ENCODE peak calls at places on chromosome 22, in six cellular contexts. P is fibroblast of lung, V is HepG2, H is uterus, T is stomach, W is neuronal stem cell. I is an unnamed sample.

GRCh38 chr22:37173709-37174108 is 14.3 kb downstream of the C1QTNF6 start:
- DNase-seq in T (no peak), W (no peak), V (no peak), P (no peak), H (peak; percentile 31), I (peak; percentile 81)

GRCh38 chr22:44154431-44154942 is 26.2 kb upstream of the PARVG start:
- DNase-seq in V (no peak), P (peak; percentile 92), W (no peak), T (no peak), H (no peak), I (peak; percentile 32)

GRCh38 chr22:25488244-25489020 is 76.0 kb upstream of the GRK3 start:
- DNase-seq in T (peak; percentile 86), H (peak; percentile 56), P (peak; percentile 88), V (peak; percentile 52), W (no peak), I (peak; percentile 72)

GRCh38 chr22:33568934-33569496 is 351.3 kb downstream of the LARGE1 start:
- DNase-seq in W (no peak), H (no peak), V (no peak), P (no peak), T (no peak), I (no peak)

GRCh38 chr22:27780161-27780575 is 21.4 kb downstream of the MN1 start:
- DNase-seq in H (no peak), W (no peak), P (peak; percentile 76), V (no peak), T (no peak), I (peak; percentile 83)

GRCh38 chr22:31089101-31090100 is 8.3 kb downstream of the SMTN start:
- DNase-seq in V (no peak), P (no peak), T (peak; percentile 54), W (no peak), H (peak; percentile 73), I (peak; percentile 41)

GRCh38 chr22:17706451-17706900 is 67.8 kb downstream of the BID start:
- DNase-seq in V (peak; percentile 36), H (no peak), P (peak; percentile 94), W (no peak), T (peak; percentile 28), I (peak; percentile 92)

GRCh38 chr22:28904211-28904808 is 20.9 kb downstream of the ZNRF3 start:
- DNase-seq in T (no peak), P (peak; percentile 76), H (no peak), W (no peak), V (no peak), I (no peak)

GRCh38 chr22:48589901-48590300 is 1237.8 kb downstream of the BRD1 start:
- DNase-seq in T (no peak), P (no peak), W (no peak), V (no peak), H (no peak), I (no peak)

GRCh38 chr22:30308518-30309230 is 18.1 kb downstream of the TBC1D10A start:
- DNase-seq in V (no peak), H (no peak), P (peak; percentile 81), T (no peak), W (no peak), I (no peak)

GRCh38 chr22:36258750-36259619 is 6.1 kb downstream of the APOL1 start:
- DNase-seq in H (peak; percentile 50), P (peak; percentile 53), W (peak; percentile 74), T (no peak), V (no peak), I (peak; percentile 77)

GRCh38 chr22:35736701-35737100 is 19.0 kb downstream of the APOL5 start:
- DNase-seq in V (no peak), T (no peak), P (no peak), H (no peak), W (no peak), I (no peak)

GRCh38 chr22:41687901-41688364 is 734 bp downstream of the SNU13 start:
- DNase-seq in V (no peak), T (no peak), H (no peak), W (no peak), P (peak; percentile 22), I (peak; percentile 28)

GRCh38 chr22:32175751-32176644 is 16.9 kb upstream of the C22orf42 start:
- DNase-seq in P (no peak), V (no peak), H (no peak), T (no peak), W (peak; percentile 44), I (no peak)

GRCh38 chr22:41401781-41402648 is 20.3 kb downstream of the TEF start:
- DNase-seq in P (peak; percentile 35), V (peak; percentile 70), T (peak; percentile 95), W (no peak), H (peak; percentile 60), I (peak; percentile 38)

GRCh38 chr22:28674121-28674563 is 5.5 kb downstream of the TTC28 start:
- DNase-seq in V (no peak), T (no peak), W (no peak), H (no peak), P (peak; percentile 72), I (peak; percentile 64)

GRCh38 chr22:32950366-32950765 is 107.8 kb downstream of the SYN3 start:
- DNase-seq in V (no peak), H (no peak), P (no peak), W (no peak), T (no peak), I (no peak)

GRCh38 chr22:31857247-31857646 is 87.1 kb upstream of the YWHAH start:
- DNase-seq in V (no peak), T (no peak), W (peak; percentile 65), H (no peak), P (no peak), I (no peak)

GRCh38 chr22:38271927-38272372 is 860 bp downstream of the TMEM184B start:
- DNase-seq in W (no peak), P (no peak), H (no peak), V (no peak), T (peak; percentile 71), I (no peak)

DNA sequence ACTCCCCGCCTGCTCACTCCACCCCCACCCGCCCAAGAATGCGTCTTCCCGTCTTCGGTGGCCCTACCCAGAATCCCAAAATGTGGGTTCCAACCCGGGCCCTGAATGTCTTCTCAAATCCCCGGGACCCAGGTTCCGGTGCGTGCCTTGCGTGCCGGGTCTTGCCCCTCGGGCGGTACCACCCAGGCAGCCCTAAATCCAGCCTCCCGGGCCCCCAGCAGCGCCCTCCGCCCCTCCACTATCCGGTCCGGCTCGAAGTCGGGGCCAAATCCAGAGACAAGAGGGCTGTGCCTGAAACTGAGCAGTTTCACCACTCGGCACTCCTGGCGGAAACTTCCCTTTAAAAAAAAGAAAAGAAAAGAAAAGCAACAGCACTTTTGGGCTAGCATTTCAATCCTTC is 16.3 kb upstream of the CCT8L2 start:
- DNase-seq in V (no peak), P (no peak), T (no peak), W (no peak), H (no peak), I (no peak)
- H3K4me3 ChIP-seq in V (no peak overlapping the region), P (no peak overlapping the region), T (peak overlapping the region; percentile 19), W (no peak overlapping the region), H (no peak overlapping the region), I (no peak overlapping the region)

GRCh38 chr22:40071720-40072119 is 77.0 kb downstream of the FAM83F start:
- DNase-seq in H (no peak), V (no peak), T (no peak), W (no peak), P (no peak), I (no peak)

GRCh38 chr22:40082184-40082583 is 87.4 kb downstream of the FAM83F start:
- DNase-seq in T (no peak), H (no peak), W (no peak), V (no peak), P (no peak), I (no peak)

GRCh38 chr22:40081662-40082061 is 86.9 kb downstream of the FAM83F start:
- DNase-seq in H (no peak), P (no peak), T (no peak), V (no peak), W (no peak), I (no peak)

GRCh38 chr22:40077646-40078016 is 82.9 kb downstream of the FAM83F start:
- DNase-seq in W (no peak), H (no peak), P (no peak), T (no peak), V (no peak), I (no peak)

DNA sequence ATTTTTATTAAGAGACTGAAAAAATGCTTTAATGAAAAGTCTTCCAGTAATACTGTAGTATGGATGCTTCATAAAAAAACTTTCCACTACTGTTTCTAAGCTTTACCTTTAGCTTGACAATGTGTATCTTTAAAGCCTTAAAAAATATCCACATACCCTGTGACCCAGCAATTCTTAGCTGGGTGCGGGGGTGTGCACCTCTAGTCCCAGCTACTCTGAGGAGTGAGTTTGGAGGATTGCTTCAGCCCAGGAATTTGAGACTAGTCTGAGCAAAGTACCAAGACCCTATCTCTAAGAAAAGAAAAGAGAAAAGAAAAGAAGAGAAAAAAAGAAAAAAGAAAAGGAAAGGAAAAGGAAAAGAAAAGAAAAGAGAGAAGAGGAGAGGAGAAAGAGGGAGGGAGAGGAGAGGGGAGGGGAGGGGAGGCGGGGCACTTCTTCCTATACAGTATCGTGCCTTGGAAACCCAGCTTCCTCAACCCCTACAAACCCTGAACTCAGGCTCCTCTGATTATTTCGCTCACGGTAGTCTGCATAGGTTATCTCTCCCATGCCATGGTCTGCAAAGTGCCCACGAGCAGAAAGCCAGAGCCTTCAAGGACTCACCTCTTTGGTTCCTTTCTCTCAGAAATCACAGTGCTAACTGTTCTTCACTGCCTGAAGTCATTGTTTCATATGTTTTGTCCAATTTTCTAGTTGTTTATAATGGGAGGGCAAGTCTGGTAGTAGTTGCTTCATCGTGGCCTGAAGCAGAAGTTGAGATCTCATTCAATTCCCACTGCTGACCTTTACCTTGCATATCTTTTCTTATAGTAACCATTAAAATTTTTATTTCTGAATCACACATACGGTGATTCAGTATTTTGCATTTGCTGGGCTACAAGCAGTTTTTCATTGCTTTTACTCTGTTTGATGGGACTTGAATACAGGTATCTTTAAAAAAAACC is 82.2 kb downstream of the FAM83F start:
- DNase-seq in T (no peak), P (peak; percentile 21), V (no peak), H (no peak), W (no peak), I (no peak)
- H3K4me3 ChIP-seq in T (no peak overlapping the region), P (no peak overlapping the region), V (no peak overlapping the region), H (no peak overlapping the region), W (no peak overlapping the region), I (no peak overlapping the region)

DNA sequence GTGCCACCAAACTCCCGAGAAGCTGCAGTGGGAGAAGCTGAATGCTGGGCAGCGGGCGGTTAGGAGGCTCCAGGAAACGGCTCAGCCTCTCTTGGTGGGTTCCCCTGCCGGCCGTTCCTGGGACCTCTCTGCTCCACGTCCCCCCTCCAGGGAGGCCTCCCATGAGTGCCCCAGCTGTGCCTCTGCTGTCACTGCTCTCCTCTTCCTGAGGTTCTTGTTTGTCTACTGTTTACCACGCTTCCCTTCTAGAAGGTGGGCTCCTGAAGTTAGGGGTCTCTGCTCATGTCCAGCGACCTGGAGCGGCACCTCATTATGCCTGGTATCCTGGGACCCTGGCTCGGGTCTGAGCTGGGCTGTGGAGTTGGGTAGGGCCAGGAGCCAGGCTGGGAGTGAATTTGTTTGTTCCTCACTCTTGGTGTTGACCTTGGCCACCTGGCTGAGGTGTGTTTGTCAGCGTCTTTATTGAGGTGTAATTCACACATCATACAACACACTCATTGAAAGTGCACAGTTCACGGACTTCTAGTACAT is 37.8 kb upstream of the GRAMD4 start:
- DNase-seq in T (peak; percentile 77), W (no peak), H (no peak), V (no peak), P (no peak), I (no peak)
- H3K4me3 ChIP-seq in T (no peak overlapping the region), W (no peak overlapping the region), H (no peak overlapping the region), V (no peak overlapping the region), P (no peak overlapping the region), I (no peak overlapping the region)

DNA sequence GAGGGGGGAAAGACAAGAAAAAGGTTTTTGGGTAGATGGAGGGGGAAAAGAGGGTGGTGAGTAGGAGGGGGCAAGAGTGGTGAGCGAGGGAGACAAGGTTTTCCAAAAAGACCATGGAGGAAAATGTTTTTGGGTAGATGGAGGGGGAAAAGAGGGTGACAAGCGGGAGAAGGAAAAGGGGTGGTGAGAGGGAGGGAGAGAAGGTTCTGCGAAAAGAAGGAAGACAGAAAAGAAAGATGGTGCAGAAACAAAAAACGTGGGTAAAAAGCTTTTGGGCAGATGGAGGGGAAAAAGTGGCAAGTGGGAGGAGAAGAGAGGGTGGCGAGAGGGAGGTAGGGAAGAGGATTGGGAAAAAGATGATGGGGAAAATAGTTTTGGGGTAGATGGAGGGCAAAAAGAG is 116.0 kb upstream of the SERPIND1 start:
- DNase-seq in P (no peak), T (no peak), W (no peak), H (no peak), V (no peak), I (no peak)
- H3K4me3 ChIP-seq in P (no peak overlapping the region), T (no peak overlapping the region), W (no peak overlapping the region), H (no peak overlapping the region), V (no peak overlapping the region), I (no peak overlapping the region)

I was measured in cardiac fibroblast.